ENCODE peak calls at places on chromosomes 3 and 15, in four cellular contexts. B is H1, C is K562, H is HCT116. D is an unnamed sample.

GRCh38 chr15:64009241-64009640 is 37.0 kb downstream of the DAPK2 start:
- DNase-seq in B (no peak), C (no peak), H (no peak), D (no peak)

GRCh38 chr3:168165390-168166269 is 69.9 kb upstream of the GOLIM4 start:
- DNase-seq in H (peak), B (no peak), C (peak), D (peak)

GRCh38 chr3:148366743-148367410 is 330.8 kb upstream of the AGTR1 start:
- DNase-seq in B (no peak), H (no peak), C (no peak), D (no peak)

GRCh38 chr15:80953001-80953952 is 36.3 kb downstream of the MESD start:
- DNase-seq in C (no peak), B (no peak), H (no peak), D (no peak)

GRCh38 chr15:95556866-95557225 is 773.7 kb upstream of the NR2F2 start:
- DNase-seq in H (peak), C (no peak), B (no peak), D (no peak)

GRCh38 chr3:191869738-191870418 is 408.9 kb downstream of the PYDC2 start:
- DNase-seq in B (no peak), C (no peak), H (no peak), D (no peak)

GRCh38 chr3:115254492-115255196 is 107.6 kb upstream of the ZBTB20 start:
- DNase-seq in B (no peak), C (no peak), H (no peak), D (no peak)

GRCh38 chr3:187997490-187997889 is 156.5 kb upstream of the LPP start:
- DNase-seq in H (no peak), B (no peak), C (no peak), D (no peak)

GRCh38 chr15:65937046-65937445 is 67.8 kb downstream of the RAB11A start:
- DNase-seq in B (no peak), H (no peak), C (no peak), D (no peak)

GRCh38 chr3:141331370-141332318 is 36.7 kb upstream of the ZBTB38 start:
- DNase-seq in B (no peak), C (peak), H (peak), D (peak)

GRCh38 chr3:18828637-18829036 is 319.7 kb upstream of the KCNH8 start:
- DNase-seq in H (no peak), B (no peak), C (no peak), D (no peak)

GRCh38 chr3:161508852-161509477 is 12.4 kb downstream of the OTOL1 start:
- DNase-seq in B (no peak), C (peak), H (no peak), D (no peak)

GRCh38 chr3:191982481-191982880 is 521.5 kb downstream of the PYDC2 start:
- DNase-seq in C (no peak), H (no peak), B (no peak), D (no peak)

GRCh38 chr3:28139967-28140634 is 101.3 kb upstream of the CMC1 start:
- DNase-seq in H (no peak), B (no peak), C (no peak), D (no peak)

GRCh38 chr3:43273429-43273828 is 12.9 kb upstream of the SNRK start:
- DNase-seq in C (no peak), B (no peak), H (no peak), D (no peak)

GRCh38 chr3:57948782-57949242 is 59.4 kb upstream of the FLNB start:
- DNase-seq in H (no peak), C (no peak), B (no peak), D (no peak)

GRCh38 chr3:177833392-177833791 is 636.1 kb upstream of the TBL1XR1 start:
- DNase-seq in B (no peak), H (no peak), C (no peak), D (no peak)

GRCh38 chr3:61134532-61134931 is 116.7 kb downstream of the FHIT start:
- DNase-seq in B (no peak), H (no peak), C (no peak), D (no peak)

GRCh38 chr3:72041531-72041930 is 256.6 kb upstream of the PROK2 start:
- DNase-seq in B (no peak), H (no peak), C (no peak), D (no peak)

GRCh38 chr15:66912001-66912400 is 153.4 kb upstream of the SMAD3 start:
- DNase-seq in B (no peak), C (no peak), H (no peak), D (no peak)

GRCh38 chr3:134911611-134912604 is 116.8 kb downstream of the EPHB1 start:
- DNase-seq in H (no peak), C (no peak), B (no peak), D (no peak)

GRCh38 chr15:70772402-70772801 is 9.0 kb upstream of the UACA start:
- DNase-seq in B (no peak), C (no peak), H (no peak), D (no peak)

GRCh38 chr3:114809668-114810413 is 337.2 kb downstream of the ZBTB20 start:
- DNase-seq in H (no peak), C (no peak), B (no peak), D (peak)

GRCh38 chr3:111910806-111911205 is 51.7 kb downstream of the PHLDB2 start:
- DNase-seq in H (no peak), C (no peak), B (no peak), D (no peak)

GRCh38 chr3:125110016-125110875 is 54.4 kb upstream of the HEG1 start:
- DNase-seq in C (no peak), B (no peak), H (peak), D (no peak)

GRCh38 chr3:123344175-123344908 is 104.5 kb downstream of the ADCY5 start:
- DNase-seq in C (no peak), H (no peak), B (no peak), D (no peak)

GRCh38 chr15:58556541-58556940 is 124.8 kb downstream of the LIPC start:
- DNase-seq in H (no peak), C (no peak), B (no peak), D (no peak)

DNA sequence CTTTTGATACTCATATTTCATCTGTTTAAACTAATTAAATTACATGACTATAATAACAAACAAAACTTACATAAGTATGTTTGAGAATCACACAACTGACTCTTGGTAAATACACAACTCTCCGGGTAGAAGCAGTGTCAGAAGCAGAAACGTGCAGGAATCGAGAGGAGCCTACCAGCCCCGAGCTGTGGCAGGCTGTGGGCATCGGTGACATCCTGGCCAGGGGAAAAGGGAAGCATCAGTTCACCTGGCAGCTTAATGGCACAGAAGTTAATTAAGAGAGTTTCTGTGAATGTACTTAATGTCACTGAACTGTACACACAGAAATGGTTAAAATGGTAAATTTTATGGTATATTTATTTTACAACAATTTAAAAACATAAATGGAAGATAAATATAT is 90.2 kb downstream of the CRTC3 start:
- DNase-seq in B (no peak), H (no peak), C (no peak), D (no peak)
- TF ChIP-seq ATF3 in B (no peak), H (no peak), C (no peak), D (no peak)

DNA sequence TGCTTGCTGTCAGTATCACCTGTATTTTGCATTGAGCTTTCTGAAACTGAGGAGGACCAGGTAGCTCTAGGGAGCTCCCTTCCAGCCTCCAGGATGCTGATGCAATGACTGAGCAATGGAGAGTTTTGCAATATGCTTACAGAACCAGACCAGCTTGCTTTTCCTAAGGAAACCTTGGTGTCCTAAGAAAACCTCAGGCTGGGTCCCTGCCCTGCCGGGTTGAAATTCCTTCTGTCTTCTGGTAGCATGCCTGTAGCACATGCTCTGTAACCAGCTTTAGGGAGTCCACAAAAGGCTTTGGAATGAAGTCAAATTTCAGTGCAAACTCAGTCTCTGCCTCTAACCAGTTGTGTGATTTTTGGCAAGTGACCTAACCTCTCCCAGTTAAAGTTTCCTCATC is 65.8 kb upstream of the GSK3B start:
- DNase-seq in C (no peak), H (peak), B (no peak), D (no peak)
- TF ChIP-seq CEBPB in C (peak), H (peak), B (peak), D (no peak)

GRCh38 chr3:128215800-128216495 is 62.7 kb downstream of the EEFSEC start:
- DNase-seq in B (no peak), H (no peak), C (no peak), D (no peak)
- TF ChIP-seq EGR1 in B (no peak), H (no peak), C (no peak), D (no peak)

DNA sequence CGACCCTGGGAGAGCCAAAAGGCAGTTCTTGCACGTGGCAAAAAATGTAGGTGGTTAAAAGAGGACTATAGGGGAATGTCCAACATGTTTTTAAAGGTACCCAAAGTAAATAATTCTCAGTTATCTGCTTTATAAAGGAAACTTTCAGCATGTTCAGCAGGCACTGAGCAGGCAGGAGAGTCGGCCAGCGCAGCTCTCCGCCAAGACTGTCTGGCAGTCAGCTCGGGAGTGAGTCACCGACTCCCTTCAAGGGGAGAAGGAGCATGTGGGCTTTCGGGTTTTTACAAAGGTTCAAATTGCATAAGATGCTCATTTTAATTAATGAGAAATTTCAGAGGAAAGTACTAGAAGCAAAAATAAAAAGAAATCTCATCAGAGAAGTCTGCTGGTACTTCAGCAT is 7.0 kb downstream of the GABRA5 start:
- DNase-seq in B (no peak), C (no peak), H (no peak), D (no peak)
- TF ChIP-seq ATF3 in B (no peak), C (no peak), H (no peak), D (no peak)

GRCh38 chr3:66962624-66963023 is 35.5 kb upstream of the KBTBD8 start:
- DNase-seq in H (no peak), C (no peak), B (no peak), D (no peak)
- TF ChIP-seq CEBPB in H (no peak), C (no peak), B (no peak), D (no peak)

GRCh38 chr3:129318921-129319320 is 40.3 kb downstream of the HMCES start:
- DNase-seq in B (no peak), C (no peak), H (no peak), D (no peak)

GRCh38 chr3:129317876-129318275 is 39.2 kb downstream of the HMCES start:
- DNase-seq in C (no peak), H (no peak), B (no peak), D (no peak)

GRCh38 chr3:129315386-129315991 is 36.8 kb downstream of the HMCES start:
- DNase-seq in H (no peak), B (no peak), C (peak), D (no peak)

GRCh38 chr3:129316121-129317013 is 37.7 kb downstream of the HMCES start:
- DNase-seq in B (no peak), C (peak), H (peak), D (no peak)

DNA sequence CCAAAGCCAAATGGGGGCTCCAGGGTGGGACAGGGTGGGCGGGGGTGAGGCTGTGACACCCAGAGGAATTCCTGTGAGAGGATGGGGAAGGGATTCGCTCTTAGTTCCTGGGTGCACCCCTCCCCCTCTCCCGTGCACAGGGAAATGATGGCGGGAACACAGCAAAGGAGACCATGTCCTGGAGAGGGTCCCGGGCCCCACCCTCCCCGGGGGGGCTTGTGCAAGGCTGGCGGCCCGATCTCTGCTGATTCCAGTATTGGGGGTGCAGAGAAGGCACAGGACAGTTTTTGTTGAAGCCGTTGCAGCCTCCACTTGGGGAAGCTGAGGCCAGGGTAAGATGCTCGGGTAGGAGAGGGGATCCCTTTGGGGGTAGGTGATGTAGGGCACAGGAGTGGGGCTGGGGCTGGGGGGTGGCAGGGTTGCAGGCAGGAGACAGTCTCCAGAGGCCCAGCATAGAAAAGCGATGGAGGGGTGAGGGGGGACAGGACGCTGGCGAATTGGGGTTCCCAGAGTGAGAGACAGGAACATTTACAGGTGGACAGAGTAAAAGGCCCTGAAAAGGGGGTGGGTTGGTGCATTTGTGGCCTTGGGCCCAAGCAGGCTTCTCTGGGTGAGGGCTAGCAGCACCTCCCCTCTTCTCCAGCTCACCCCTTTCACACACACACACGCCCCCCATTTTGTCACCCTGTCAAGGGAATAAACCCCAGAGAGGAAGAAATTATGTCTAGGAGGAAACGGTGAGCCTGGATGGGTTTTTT is 38.5 kb downstream of the HMCES start:
- DNase-seq in H (no peak), B (no peak), C (no peak), D (no peak)
- TF ChIP-seq EGR1 in H (no peak), B (no peak), C (no peak), D (no peak)

GRCh38 chr15:32107477-32108080 is 77.3 kb downstream of the CHRNA7 start:
- DNase-seq in C (no peak), B (no peak), H (no peak), D (no peak)
- TF ChIP-seq ATF3 in C (no peak), B (no peak), H (no peak), D (no peak)

D was measured in GM12878.